ENCODE peak calls at places on chromosomes 1 and 21, in four cellular contexts. One of them, this sample, is unnamed.

GRCh38 chr1:42613803-42614131 is 44.5 kb upstream of the PPIH start:
- DNase-seq in neural progenitor cell: no peak
- DNase-seq in K562: no peak
- DNase-seq in GM23248: no peak
- DNase-seq in this sample: no peak

GRCh38 chr1:13808729-13809131 is 108.7 kb downstream of the PRDM2 start:
- DNase-seq in neural progenitor cell: peak; percentile 13
- DNase-seq in K562: peak; percentile 87
- DNase-seq in GM23248: peak; percentile 40
- DNase-seq in this sample: peak; percentile 73

GRCh38 chr1:157775101-157775870 is 1.6 kb downstream of the FCRL2 start:
- DNase-seq in neural progenitor cell: no peak
- DNase-seq in K562: no peak
- DNase-seq in GM23248: no peak
- DNase-seq in this sample: no peak

GRCh38 chr1:215284966-215285365 is 202.4 kb downstream of the KCNK2 start:
- DNase-seq in neural progenitor cell: no peak
- DNase-seq in K562: no peak
- DNase-seq in GM23248: no peak
- DNase-seq in this sample: no peak

GRCh38 chr1:245888809-245889208 is 618.3 kb downstream of the SMYD3 start:
- DNase-seq in neural progenitor cell: peak; percentile 61
- DNase-seq in K562: no peak
- DNase-seq in GM23248: peak; percentile 46
- DNase-seq in this sample: peak; percentile 62

GRCh38 chr1:115114308-115114707 is 25.0 kb upstream of the TSPAN2 start:
- DNase-seq in neural progenitor cell: no peak
- DNase-seq in K562: no peak
- DNase-seq in GM23248: peak; percentile 59
- DNase-seq in this sample: no peak

GRCh38 chr1:10734900-10735602 is 61.4 kb downstream of the CASZ1 start:
- DNase-seq in neural progenitor cell: peak; percentile 84
- DNase-seq in K562: peak; percentile 65
- DNase-seq in GM23248: peak; percentile 39
- DNase-seq in this sample: peak; percentile 44

GRCh38 chr1:15444476-15445389 is 6.5 kb downstream of the CTRC start:
- DNase-seq in neural progenitor cell: no peak
- DNase-seq in K562: peak; percentile 74
- DNase-seq in GM23248: no peak
- DNase-seq in this sample: no peak

GRCh38 chr1:27569506-27570382 is 34.2 kb downstream of the AHDC1 start:
- DNase-seq in neural progenitor cell: peak; percentile 77
- DNase-seq in K562: peak; percentile 55
- DNase-seq in GM23248: no peak
- DNase-seq in this sample: no peak

GRCh38 chr1:200877839-200878551 is 5.2 kb downstream of the GPR25 start:
- DNase-seq in neural progenitor cell: no peak
- DNase-seq in K562: no peak
- DNase-seq in GM23248: peak; percentile 24
- DNase-seq in this sample: no peak

GRCh38 chr1:183926978-183927377 is 110.5 kb downstream of the COLGALT2 start:
- DNase-seq in neural progenitor cell: no peak
- DNase-seq in K562: no peak
- DNase-seq in GM23248: peak; percentile 9
- DNase-seq in this sample: no peak

GRCh38 chr1:171727778-171728177 is 14.1 kb downstream of the VAMP4 start:
- DNase-seq in neural progenitor cell: no peak
- DNase-seq in K562: no peak
- DNase-seq in GM23248: no peak
- DNase-seq in this sample: no peak

GRCh38 chr21:44849616-44850130 is 23.8 kb downstream of the PTTG1IP start:
- DNase-seq in neural progenitor cell: no peak
- DNase-seq in K562: no peak
- DNase-seq in GM23248: no peak
- DNase-seq in this sample: no peak

GRCh38 chr1:184685116-184685515 is 69.5 kb downstream of the EDEM3 start:
- DNase-seq in neural progenitor cell: no peak
- DNase-seq in K562: no peak
- DNase-seq in GM23248: no peak
- DNase-seq in this sample: no peak

GRCh38 chr21:7947422-7947821 is 2574.0 kb upstream of the TPTE start:
- DNase-seq in neural progenitor cell: no peak
- DNase-seq in K562: no peak
- DNase-seq in GM23248: no peak
- DNase-seq in this sample: no peak

GRCh38 chr1:235275223-235275622 is 52.8 kb downstream of the ARID4B start:
- DNase-seq in neural progenitor cell: no peak
- DNase-seq in K562: no peak
- DNase-seq in GM23248: no peak
- DNase-seq in this sample: no peak

GRCh38 chr1:9846611-9847171 is 22.9 kb upstream of the CLSTN1 start:
- DNase-seq in neural progenitor cell: peak; percentile 41
- DNase-seq in K562: peak; percentile 48
- DNase-seq in GM23248: no peak
- DNase-seq in this sample: no peak

GRCh38 chr1:40266786-40267535 is 8.9 kb downstream of the ZMPSTE24 start:
- DNase-seq in neural progenitor cell: no peak
- DNase-seq in K562: no peak
- DNase-seq in GM23248: no peak
- DNase-seq in this sample: no peak

GRCh38 chr1:115118596-115118995 is 29.3 kb upstream of the TSPAN2 start:
- DNase-seq in neural progenitor cell: no peak
- DNase-seq in K562: no peak
- DNase-seq in GM23248: peak; percentile 63
- DNase-seq in this sample: no peak

GRCh38 chr1:39061951-39062350 is 35.8 kb downstream of the NDUFS5 start:
- DNase-seq in neural progenitor cell: no peak
- DNase-seq in K562: no peak
- DNase-seq in GM23248: no peak
- DNase-seq in this sample: no peak

GRCh38 chr21:45748593-45748992 is 105.1 kb downstream of the PCBP3 start:
- DNase-seq in neural progenitor cell: no peak
- DNase-seq in K562: no peak
- DNase-seq in GM23248: no peak
- DNase-seq in this sample: no peak

GRCh38 chr1:226985239-226985838 is 45.2 kb downstream of the COQ8A start:
- DNase-seq in neural progenitor cell: no peak
- DNase-seq in K562: no peak
- DNase-seq in GM23248: no peak
- DNase-seq in this sample: no peak

DNA sequence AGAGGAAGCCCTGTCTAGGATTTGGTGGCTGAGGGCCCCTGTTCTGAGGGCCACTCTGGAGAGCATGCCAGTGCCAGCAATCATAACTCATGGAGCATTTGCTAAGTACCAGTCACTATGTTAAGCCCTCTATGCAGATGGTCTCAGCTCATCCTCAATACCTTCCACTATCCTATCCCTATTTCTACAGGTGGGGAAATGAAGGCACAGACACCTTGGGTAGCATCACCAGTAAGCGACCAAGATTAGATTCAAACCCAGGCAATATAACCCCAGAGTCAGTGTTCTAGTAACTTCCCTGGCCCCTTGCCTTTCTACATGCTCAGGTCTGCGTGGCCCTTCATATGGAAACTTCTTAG is 7.9 kb upstream of the NBPF1 start:
- DNase-seq in neural progenitor cell: no peak
- DNase-seq in K562: no peak
- DNase-seq in GM23248: no peak
- DNase-seq in this sample: no peak
- TF ChIP-seq EZH2 in neural progenitor cell: no peak
- TF ChIP-seq EZH2 in K562: no peak
- TF ChIP-seq EZH2 in GM23248: no peak
- TF ChIP-seq EZH2 in this sample: no peak

DNA sequence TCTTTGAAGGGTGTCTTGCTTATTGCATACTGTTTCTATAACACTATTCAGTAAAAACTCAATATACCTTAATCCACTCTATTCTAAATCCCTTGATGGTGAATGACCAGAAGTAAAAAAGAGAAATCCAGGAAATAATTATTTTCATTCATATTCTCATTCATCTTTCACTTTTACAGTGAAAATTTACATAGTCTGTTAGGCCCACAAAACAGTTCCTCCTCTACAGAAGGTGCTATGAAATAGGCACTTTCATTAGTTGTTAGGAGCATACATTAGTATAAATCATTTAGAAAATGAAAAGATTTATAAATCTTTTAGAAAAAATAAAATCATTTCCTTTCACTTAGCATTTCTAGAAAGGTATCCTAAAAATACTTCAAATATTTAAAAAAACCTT is 115.1 kb downstream of the LHX4 start:
- DNase-seq in neural progenitor cell: no peak
- DNase-seq in K562: no peak
- DNase-seq in GM23248: no peak
- DNase-seq in this sample: no peak
- H3K36me3 ChIP-seq in neural progenitor cell: no peaks in the 10 kb centered on the region
- H3K36me3 ChIP-seq in K562: no peaks in the 10 kb centered on the region
- H3K36me3 ChIP-seq in GM23248: no peaks in the 10 kb centered on the region
- H3K36me3 ChIP-seq in this sample: no peaks in the 10 kb centered on the region

GRCh38 chr21:39388038-39388810 is 39.3 kb upstream of the HMGN1 start:
- DNase-seq in neural progenitor cell: peak; percentile 90
- DNase-seq in K562: peak; percentile 93
- DNase-seq in GM23248: peak; percentile 92
- DNase-seq in this sample: peak; percentile 91
- H3K27ac ChIP-seq in neural progenitor cell: no peak overlapping the region
- H3K27ac ChIP-seq in K562: peak overlapping the region; percentile 72
- H3K27ac ChIP-seq in GM23248: peak overlapping the region; percentile 66
- H3K27ac ChIP-seq in this sample: peak overlapping the region; percentile 70

GRCh38 chr1:30378991-30379581 is 344.3 kb downstream of the MATN1 start:
- DNase-seq in neural progenitor cell: peak; percentile 23
- DNase-seq in K562: no peak
- DNase-seq in GM23248: peak; percentile 88
- DNase-seq in this sample: peak; percentile 89
- TF ChIP-seq EZH2 in neural progenitor cell: no peak
- TF ChIP-seq EZH2 in K562: no peak
- TF ChIP-seq EZH2 in GM23248: no peak
- TF ChIP-seq EZH2 in this sample: no peak

DNA sequence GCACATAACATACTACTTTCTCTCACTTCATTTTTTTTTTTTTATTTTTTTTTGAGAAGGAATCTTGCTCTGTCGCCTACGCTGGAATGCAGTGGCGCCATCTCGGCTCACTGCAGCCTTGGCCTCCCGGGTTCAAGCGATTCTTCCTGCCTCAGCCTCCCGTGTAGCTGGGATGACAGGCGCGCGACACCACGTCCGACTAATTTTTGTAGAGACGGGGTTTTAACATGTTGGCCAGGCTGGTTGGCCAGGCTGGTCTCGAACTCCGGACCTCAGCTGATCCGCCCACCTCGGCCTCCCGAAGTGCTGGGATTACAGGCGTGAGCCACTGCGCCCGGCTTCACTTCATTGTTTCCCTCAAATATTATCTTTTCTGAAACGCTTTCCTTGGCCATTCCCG is 573 bp upstream of the PEX19 start:
- DNase-seq in neural progenitor cell: no peak
- DNase-seq in K562: no peak
- DNase-seq in GM23248: no peak
- DNase-seq in this sample: no peak
- H3K36me3 ChIP-seq in neural progenitor cell: peaks cover 9% of the 10 kb centered on the region
- H3K36me3 ChIP-seq in K562: peaks cover 48% of the 10 kb centered on the region
- H3K36me3 ChIP-seq in GM23248: peaks cover 38% of the 10 kb centered on the region
- H3K36me3 ChIP-seq in this sample: peaks cover 33% of the 10 kb centered on the region

GRCh38 chr1:83129107-83129506 is 869.8 kb downstream of the TTLL7 start:
- DNase-seq in neural progenitor cell: no peak
- DNase-seq in K562: no peak
- DNase-seq in GM23248: no peak
- DNase-seq in this sample: no peak

GRCh38 chr1:83131692-83131955 is 867.3 kb downstream of the TTLL7 start:
- DNase-seq in neural progenitor cell: no peak
- DNase-seq in K562: no peak
- DNase-seq in GM23248: no peak
- DNase-seq in this sample: no peak

GRCh38 chr1:83130886-83131691 is 867.8 kb downstream of the TTLL7 start:
- DNase-seq in neural progenitor cell: no peak
- DNase-seq in K562: no peak
- DNase-seq in GM23248: no peak
- DNase-seq in this sample: no peak
- H3K27ac ChIP-seq in neural progenitor cell: no peak overlapping the region
- H3K27ac ChIP-seq in K562: no peak overlapping the region
- H3K27ac ChIP-seq in GM23248: no peak overlapping the region
- H3K27ac ChIP-seq in this sample: no peak overlapping the region

GRCh38 chr1:117239467-117239866 is 28.7 kb upstream of the VTCN1 start:
- DNase-seq in neural progenitor cell: no peak
- DNase-seq in K562: no peak
- DNase-seq in GM23248: no peak
- DNase-seq in this sample: no peak

GRCh38 chr1:117244971-117245370 is 34.2 kb upstream of the VTCN1 start:
- DNase-seq in neural progenitor cell: no peak
- DNase-seq in K562: no peak
- DNase-seq in GM23248: no peak
- DNase-seq in this sample: no peak

GRCh38 chr1:117240547-117240946 is 29.8 kb upstream of the VTCN1 start:
- DNase-seq in neural progenitor cell: no peak
- DNase-seq in K562: no peak
- DNase-seq in GM23248: peak; percentile 17
- DNase-seq in this sample: no peak

GRCh38 chr1:117244306-117244705 is 33.6 kb upstream of the VTCN1 start:
- DNase-seq in neural progenitor cell: no peak
- DNase-seq in K562: no peak
- DNase-seq in GM23248: no peak
- DNase-seq in this sample: no peak

GRCh38 chr1:117241512-117241911 is 30.8 kb upstream of the VTCN1 start:
- DNase-seq in neural progenitor cell: no peak
- DNase-seq in K562: no peak
- DNase-seq in GM23248: no peak
- DNase-seq in this sample: no peak
- TF ChIP-seq EZH2 in neural progenitor cell: no peak
- TF ChIP-seq EZH2 in K562: no peak
- TF ChIP-seq EZH2 in GM23248: no peak
- TF ChIP-seq EZH2 in this sample: no peak

GRCh38 chr1:1883092-1883858 is 7.6 kb downstream of the GNB1 start:
- DNase-seq in neural progenitor cell: peak; percentile 43
- DNase-seq in K562: peak; percentile 72
- DNase-seq in GM23248: peak; percentile 52
- DNase-seq in this sample: peak; percentile 57
- H3K36me3 ChIP-seq in neural progenitor cell: peaks cover 4% of the 10 kb centered on the region
- H3K36me3 ChIP-seq in K562: peaks cover 26% of the 10 kb centered on the region
- H3K36me3 ChIP-seq in GM23248: peaks cover 3% of the 10 kb centered on the region
- H3K36me3 ChIP-seq in this sample: peaks cover 3% of the 10 kb centered on the region

DNA sequence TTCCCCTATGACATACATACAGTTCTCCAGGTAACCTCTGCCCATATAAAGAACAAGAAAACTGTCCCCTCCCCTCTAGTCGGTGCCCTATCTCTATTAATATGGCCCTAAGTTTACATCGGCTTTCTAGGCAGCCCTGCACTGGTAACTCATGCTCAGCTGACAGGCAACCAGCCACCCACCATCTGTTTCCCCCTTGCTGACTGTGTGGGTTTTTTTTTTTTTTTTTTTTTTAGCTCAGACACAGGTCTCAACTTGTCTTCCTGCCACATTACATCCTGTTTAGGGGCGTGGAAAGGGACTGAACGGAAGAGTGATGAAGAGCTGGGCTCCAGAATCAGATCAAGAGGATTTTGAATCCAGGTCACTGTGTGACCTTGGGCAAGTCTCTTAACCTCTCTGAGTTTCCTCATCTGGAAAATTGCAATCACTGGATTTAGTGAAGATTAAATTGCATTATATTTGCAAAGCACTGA is 14.0 kb downstream of the LAPTM5 start:
- DNase-seq in neural progenitor cell: no peak
- DNase-seq in K562: no peak
- DNase-seq in GM23248: no peak
- DNase-seq in this sample: peak; percentile 41
- H3K27ac ChIP-seq in neural progenitor cell: no peak overlapping the region
- H3K27ac ChIP-seq in K562: no peak overlapping the region
- H3K27ac ChIP-seq in GM23248: no peak overlapping the region
- H3K27ac ChIP-seq in this sample: no peak overlapping the region

This sample was measured in A673.